ENCODE peak calls at places on chromosomes 5 and 9, in four cellular contexts. One of them, this sample, is unnamed.

GRCh38 chr9:95316794-95317118 is 753 bp downstream of the FANCC start:
- DNase-seq in H1: no peak
- DNase-seq in GM12878: no peak
- DNase-seq in K562: peak; percentile 92
- DNase-seq in this sample: peak; percentile 78

GRCh38 chr5:77795268-77795667 is 19.1 kb upstream of the TBCA start:
- DNase-seq in H1: no peak
- DNase-seq in GM12878: no peak
- DNase-seq in K562: no peak
- DNase-seq in this sample: no peak

GRCh38 chr9:91376239-91376638 is 14.5 kb upstream of the AUH start:
- DNase-seq in H1: no peak
- DNase-seq in GM12878: no peak
- DNase-seq in K562: no peak
- DNase-seq in this sample: no peak

GRCh38 chr5:174801798-174802197 is 77.4 kb downstream of the MSX2 start:
- DNase-seq in H1: no peak
- DNase-seq in GM12878: no peak
- DNase-seq in K562: no peak
- DNase-seq in this sample: no peak

GRCh38 chr9:133050142-133050541 is 11.6 kb upstream of the CEL start:
- DNase-seq in H1: no peak
- DNase-seq in GM12878: no peak
- DNase-seq in K562: no peak
- DNase-seq in this sample: no peak

GRCh38 chr5:36928947-36929346 is 52.4 kb downstream of the NIPBL start:
- DNase-seq in H1: no peak
- DNase-seq in GM12878: no peak
- DNase-seq in K562: no peak
- DNase-seq in this sample: no peak

GRCh38 chr9:137645211-137645610 is 26.4 kb downstream of the EHMT1 start:
- DNase-seq in H1: no peak
- DNase-seq in GM12878: no peak
- DNase-seq in K562: no peak
- DNase-seq in this sample: no peak

GRCh38 chr5:173290477-173291131 is 37.6 kb downstream of the STC2 start:
- DNase-seq in H1: no peak
- DNase-seq in GM12878: no peak
- DNase-seq in K562: no peak
- DNase-seq in this sample: peak; percentile 55

GRCh38 chr5:38546691-38547146 is 9.7 kb downstream of the LIFR start:
- DNase-seq in H1: no peak
- DNase-seq in GM12878: no peak
- DNase-seq in K562: no peak
- DNase-seq in this sample: peak; percentile 95

GRCh38 chr9:71928806-71929205 is 17.4 kb downstream of the C9orf85 start:
- DNase-seq in H1: no peak
- DNase-seq in GM12878: no peak
- DNase-seq in K562: no peak
- DNase-seq in this sample: no peak

GRCh38 chr9:92483896-92484545 is 1.7 kb upstream of the ASPN start:
- DNase-seq in H1: no peak
- DNase-seq in GM12878: no peak
- DNase-seq in K562: no peak
- DNase-seq in this sample: no peak

GRCh38 chr5:72231989-72232703 is 87.9 kb downstream of the MRPS27 start:
- DNase-seq in H1: no peak
- DNase-seq in GM12878: no peak
- DNase-seq in K562: peak; percentile 43
- DNase-seq in this sample: no peak

GRCh38 chr5:88396126-88396525 is 127.5 kb upstream of the TMEM161B start:
- DNase-seq in H1: no peak
- DNase-seq in GM12878: no peak
- DNase-seq in K562: no peak
- DNase-seq in this sample: no peak

GRCh38 chr5:766666-767431 is 17.7 kb downstream of the ZDHHC11B start:
- DNase-seq in H1: peak; percentile 41
- DNase-seq in GM12878: no peak
- DNase-seq in K562: no peak
- DNase-seq in this sample: no peak

GRCh38 chr5:180825768-180826525 is 23.3 kb upstream of the MGAT1 start:
- DNase-seq in H1: no peak
- DNase-seq in GM12878: no peak
- DNase-seq in K562: no peak
- DNase-seq in this sample: peak; percentile 86

GRCh38 chr5:157594675-157595074 is 19.1 kb upstream of the ADAM19 start:
- DNase-seq in H1: no peak
- DNase-seq in GM12878: no peak
- DNase-seq in K562: no peak
- DNase-seq in this sample: no peak

GRCh38 chr9:85514256-85514655 is 227.5 kb downstream of the AGTPBP1 start:
- DNase-seq in H1: no peak
- DNase-seq in GM12878: no peak
- DNase-seq in K562: no peak
- DNase-seq in this sample: no peak

GRCh38 chr5:122102825-122103224 is 24.8 kb upstream of the LOX start:
- DNase-seq in H1: no peak
- DNase-seq in GM12878: no peak
- DNase-seq in K562: no peak
- DNase-seq in this sample: no peak

GRCh38 chr9:90893706-90894105 is 92.1 kb downstream of the SYK start:
- DNase-seq in H1: no peak
- DNase-seq in GM12878: no peak
- DNase-seq in K562: no peak
- DNase-seq in this sample: no peak

GRCh38 chr5:99019812-99020697 is 91.2 kb upstream of the CHD1 start:
- DNase-seq in H1: no peak
- DNase-seq in GM12878: no peak
- DNase-seq in K562: peak; percentile 59
- DNase-seq in this sample: peak; percentile 59

GRCh38 chr5:179176166-179176565 is 116.0 kb downstream of the ZNF354C start:
- DNase-seq in H1: peak; percentile 33
- DNase-seq in GM12878: no peak
- DNase-seq in K562: no peak
- DNase-seq in this sample: no peak

GRCh38 chr5:39014544-39014943 is 59.7 kb downstream of the RICTOR start:
- DNase-seq in H1: no peak
- DNase-seq in GM12878: no peak
- DNase-seq in K562: no peak
- DNase-seq in this sample: peak; percentile 6

GRCh38 chr5:178784391-178784790 is 53.9 kb upstream of the ZNF354A start:
- DNase-seq in H1: no peak
- DNase-seq in GM12878: no peak
- DNase-seq in K562: no peak
- DNase-seq in this sample: no peak

GRCh38 chr9:123072407-123072995 is 39.0 kb downstream of the GPR21 start:
- DNase-seq in H1: no peak
- DNase-seq in GM12878: no peak
- DNase-seq in K562: no peak
- DNase-seq in this sample: no peak

GRCh38 chr9:21813575-21814473 is 11.4 kb downstream of the MTAP start:
- DNase-seq in H1: no peak
- DNase-seq in GM12878: no peak
- DNase-seq in K562: no peak
- DNase-seq in this sample: peak; percentile 79

GRCh38 chr9:112061152-112061740 is 113.9 kb downstream of the SUSD1 start:
- DNase-seq in H1: no peak
- DNase-seq in GM12878: peak; percentile 75
- DNase-seq in K562: peak; percentile 82
- DNase-seq in this sample: peak; percentile 56

GRCh38 chr5:10418654-10419345 is 22.9 kb upstream of the ROPN1L start:
- DNase-seq in H1: no peak
- DNase-seq in GM12878: no peak
- DNase-seq in K562: no peak
- DNase-seq in this sample: no peak

GRCh38 chr5:172638209-172638768 is 2.8 kb upstream of the NEURL1B start:
- DNase-seq in H1: no peak
- DNase-seq in GM12878: no peak
- DNase-seq in K562: no peak
- DNase-seq in this sample: no peak

GRCh38 chr9:5971740-5972139 is 43.7 kb downstream of the RANBP6 start:
- DNase-seq in H1: no peak
- DNase-seq in GM12878: no peak
- DNase-seq in K562: no peak
- DNase-seq in this sample: no peak

GRCh38 chr9:111161015-111161415 is 122.7 kb upstream of the LPAR1 start:
- DNase-seq in H1: no peak
- DNase-seq in GM12878: no peak
- DNase-seq in K562: no peak
- DNase-seq in this sample: no peak

GRCh38 chr9:123953601-123954011 is 23.7 kb upstream of the DENND1A start:
- DNase-seq in H1: no peak
- DNase-seq in GM12878: no peak
- DNase-seq in K562: no peak
- DNase-seq in this sample: no peak

GRCh38 chr9:18142964-18143363 is 331.0 kb upstream of the ADAMTSL1 start:
- DNase-seq in H1: no peak
- DNase-seq in GM12878: no peak
- DNase-seq in K562: no peak
- DNase-seq in this sample: no peak

DNA sequence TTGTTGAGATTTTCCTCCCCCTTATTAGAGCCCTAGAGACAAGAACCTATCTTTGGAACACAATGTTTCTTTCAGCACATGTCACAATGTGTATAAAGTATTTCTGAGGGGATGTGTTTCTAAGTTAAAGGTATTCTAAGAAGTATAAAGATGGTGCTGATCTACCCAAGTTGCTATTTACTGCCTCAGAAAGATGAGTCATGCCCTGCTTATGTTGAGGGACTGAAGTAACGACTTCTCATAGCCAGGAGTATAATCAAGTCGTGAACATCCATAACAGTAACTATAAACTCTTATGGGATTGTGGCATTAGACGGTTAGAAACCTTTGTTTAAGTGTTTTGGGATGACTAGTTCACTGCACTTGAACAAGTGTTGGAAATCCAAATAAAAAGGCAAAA is 12.0 kb upstream of the TMEM252 start:
- DNase-seq in H1: no peak
- DNase-seq in GM12878: no peak
- DNase-seq in K562: no peak
- DNase-seq in this sample: no peak
- TF ChIP-seq EP300 in H1: no peak
- TF ChIP-seq EP300 in GM12878: no peak
- TF ChIP-seq EP300 in K562: no peak
- TF ChIP-seq EP300 in this sample: no peak

GRCh38 chr9:121651295-121652036 is at the start of gene DAB2IP:
- DNase-seq in H1: peak; percentile 90
- DNase-seq in GM12878: no peak
- DNase-seq in K562: no peak
- DNase-seq in this sample: no peak
- TF ChIP-seq EZH2 in H1: no peak
- TF ChIP-seq EZH2 in GM12878: no peak
- TF ChIP-seq EZH2 in K562: no peak
- TF ChIP-seq EZH2 in this sample: no peak

GRCh38 chr5:15261279-15261668 is 238.7 kb upstream of the FBXL7 start:
- DNase-seq in H1: no peak
- DNase-seq in GM12878: no peak
- DNase-seq in K562: no peak
- DNase-seq in this sample: no peak
- TF ChIP-seq EP300 in H1: no peak
- TF ChIP-seq EP300 in GM12878: no peak
- TF ChIP-seq EP300 in K562: no peak
- TF ChIP-seq EP300 in this sample: no peak

GRCh38 chr9:36985769-36986547 is 48.1 kb downstream of the PAX5 start:
- DNase-seq in H1: peak; percentile 80
- DNase-seq in GM12878: no peak
- DNase-seq in K562: no peak
- DNase-seq in this sample: no peak

GRCh38 chr9:36987891-36988290 is 46.2 kb downstream of the PAX5 start:
- DNase-seq in H1: no peak
- DNase-seq in GM12878: no peak
- DNase-seq in K562: no peak
- DNase-seq in this sample: no peak

GRCh38 chr9:36987409-36987808 is 46.7 kb downstream of the PAX5 start:
- DNase-seq in H1: no peak
- DNase-seq in GM12878: no peak
- DNase-seq in K562: no peak
- DNase-seq in this sample: no peak

GRCh38 chr9:36986548-36987408 is 47.3 kb downstream of the PAX5 start:
- DNase-seq in H1: no peak
- DNase-seq in GM12878: no peak
- DNase-seq in K562: no peak
- DNase-seq in this sample: no peak

GRCh38 chr9:36985061-36985768 is 48.9 kb downstream of the PAX5 start:
- DNase-seq in H1: no peak
- DNase-seq in GM12878: no peak
- DNase-seq in K562: no peak
- DNase-seq in this sample: no peak
- TF ChIP-seq EZH2 in H1: peak; percentile 44
- TF ChIP-seq EZH2 in GM12878: no peak
- TF ChIP-seq EZH2 in K562: no peak
- TF ChIP-seq EZH2 in this sample: no peak